ENCODE peak calls at places on chromosomes 13 and 19, in seven cellular contexts. U is astrocyte, R is HFF-Myc, I is K562, M is fibroblast of lung, P is kidney, D is SK-N-SH. F is an unnamed sample.

GRCh38 chr19:7908078-7908699 is 4.5 kb downstream of the MAP2K7 start:
- DNase-seq in U (no peak), R (no peak), D (no peak), I (peak), P (no peak), M (no peak), F (no peak)

GRCh38 chr13:110409581-110409992 is 102.5 kb downstream of the COL4A2 start:
- DNase-seq in D (no peak), U (peak), P (peak), M (peak), R (no peak), I (no peak), F (no peak)

GRCh38 chr19:16591803-16592556 is 19.8 kb upstream of the SLC35E1 start:
- DNase-seq in I (no peak), R (no peak), U (no peak), P (no peak), D (no peak), M (no peak), F (no peak)

GRCh38 chr19:2722541-2723344 is 1.6 kb upstream of the DIRAS1 start:
- DNase-seq in I (peak), R (no peak), D (peak), U (peak), P (peak), M (peak), F (peak)

GRCh38 chr13:97413694-97414093 is 20.3 kb upstream of the RAP2A start:
- DNase-seq in D (no peak), M (no peak), I (no peak), P (no peak), U (no peak), R (no peak), F (no peak)

GRCh38 chr19:49119411-49120324 is at the start of gene PPFIA3:
- DNase-seq in I (peak), U (peak), R (no peak), M (peak), P (peak), D (peak), F (no peak)

GRCh38 chr19:51607077-51607476 is 23.1 kb downstream of the SIGLEC5 start:
- DNase-seq in P (no peak), D (no peak), I (no peak), M (no peak), U (no peak), R (no peak), F (no peak)

GRCh38 chr13:112895521-112896465 is 73.2 kb upstream of the MCF2L start:
- DNase-seq in M (no peak), I (no peak), P (peak), R (no peak), D (no peak), U (no peak), F (no peak)

GRCh38 chr13:52975969-52976368 is 52.6 kb upstream of the OLFM4 start:
- DNase-seq in P (no peak), D (no peak), M (no peak), I (no peak), U (no peak), R (no peak), F (no peak)

GRCh38 chr19:7238091-7238490 is 56.1 kb downstream of the INSR start:
- DNase-seq in R (no peak), M (no peak), U (no peak), P (no peak), D (no peak), I (no peak), F (no peak)

GRCh38 chr19:29277107-29277506 is 64.2 kb upstream of the UQCRFS1 start:
- DNase-seq in M (no peak), P (no peak), D (no peak), I (peak), U (no peak), R (no peak), F (no peak)
- H3K4me3 ChIP-seq in M (no peak), P (no peak), D (peak), I (no peak), U (no peak), R (no peak), F (no peak)

GRCh38 chr13:70795484-70795883 is 687.2 kb upstream of the KLHL1 start:
- DNase-seq in D (peak), M (peak), R (no peak), I (no peak), P (no peak), U (no peak), F (no peak)
- TF ChIP-seq CTCF in D (peak), M (no peak), R (no peak), I (no peak), P (no peak), U (no peak), F (no peak)

GRCh38 chr19:55385749-55386514 is at the start of gene RPL28:
- DNase-seq in P (peak), I (peak), M (peak), R (peak), D (peak), U (peak), F (peak)

GRCh38 chr19:55383789-55384575 is at the start of gene TMEM238:
- DNase-seq in M (peak), D (peak), R (no peak), P (peak), U (peak), I (peak), F (no peak)

GRCh38 chr19:55384576-55385235 is 614 bp upstream of the TMEM238 start:
- DNase-seq in I (no peak), R (no peak), U (no peak), M (no peak), P (peak), D (peak), F (no peak)

GRCh38 chr19:55386515-55386947 is 799 bp downstream of the RPL28 start:
- DNase-seq in D (no peak), R (no peak), U (no peak), M (no peak), P (peak), I (no peak), F (no peak)

GRCh38 chr19:55385236-55385748 is 440 bp upstream of the RPL28 start:
- DNase-seq in I (peak), M (peak), D (peak), U (peak), P (peak), R (peak), F (peak)
- H3K4me3 ChIP-seq in I (peak), M (peak), D (peak), U (peak), P (peak), R (peak), F (peak)

GRCh38 chr13:90455861-90456260 is 891.6 kb upstream of the MIR17HG start:
- DNase-seq in D (no peak), P (no peak), I (no peak), U (no peak), R (no peak), M (peak), F (no peak)
- TF ChIP-seq CTCF in D (no peak), P (no peak), I (no peak), U (no peak), R (no peak), M (no peak), F (no peak)

GRCh38 chr13:72656357-72656756 is 71.1 kb downstream of the MZT1 start:
- DNase-seq in I (no peak), M (no peak), U (no peak), R (no peak), D (no peak), P (no peak), F (no peak)

GRCh38 chr13:72652681-72653080 is 74.7 kb downstream of the MZT1 start:
- DNase-seq in M (no peak), R (no peak), I (no peak), P (no peak), D (no peak), U (peak), F (no peak)

GRCh38 chr13:72648513-72649065 is 78.8 kb downstream of the MZT1 start:
- DNase-seq in U (no peak), M (peak), P (no peak), D (no peak), I (no peak), R (no peak), F (no peak)

GRCh38 chr13:72645521-72645920 is 81.9 kb downstream of the MZT1 start:
- DNase-seq in M (no peak), D (no peak), R (no peak), P (no peak), U (no peak), I (no peak), F (no peak)

DNA sequence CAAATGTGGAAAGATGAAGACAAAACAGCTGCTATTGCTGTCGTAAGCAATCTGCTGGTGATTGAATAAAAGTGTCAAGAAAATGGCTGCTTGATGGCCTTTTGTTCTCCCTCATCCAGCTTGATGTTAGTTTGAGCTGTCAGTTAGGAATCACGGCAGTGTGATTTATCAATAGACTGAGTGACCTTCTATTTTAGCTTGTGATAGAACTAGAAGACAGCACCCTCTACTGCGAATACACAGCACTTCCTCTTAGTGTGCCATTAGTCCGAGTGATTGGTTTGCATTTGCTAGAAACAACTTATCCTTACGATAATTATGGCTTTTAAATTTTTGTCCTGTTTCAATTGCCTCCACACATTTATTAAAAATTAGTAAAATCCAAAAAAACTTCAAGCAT is 76.2 kb downstream of the MZT1 start:
- DNase-seq in P (no peak), M (peak), U (no peak), D (peak), R (no peak), I (no peak), F (no peak)
- H3K4me3 ChIP-seq in P (no peak), M (no peak), U (no peak), D (no peak), R (no peak), I (no peak), F (no peak)

GRCh38 chr13:44651209-44651608 is 75.1 kb upstream of the TSC22D1 start:
- DNase-seq in D (no peak), M (no peak), U (no peak), R (no peak), I (no peak), P (no peak), F (no peak)
- TF ChIP-seq CTCF in D (no peak), M (no peak), U (no peak), R (peak), I (no peak), P (no peak), F (no peak)